ENCODE peak calls at places on chromosomes 16 and 17, in ten cellular contexts. O, R, F, Y, I, G, L, H, V and P are unnamed samples.

GRCh38 chr16:50593410-50594139 is 45.4 kb downstream of the NKD1 start:
- DNase-seq in O (peak), R (no peak), F (no peak), Y (peak), I (no peak), G (no peak), L (no peak), H (no peak), V (no peak), P (no peak)

GRCh38 chr16:17328971-17329370 is 141.8 kb downstream of the XYLT1 start:
- DNase-seq in O (peak), R (no peak), F (no peak), Y (no peak), I (peak), G (no peak), L (no peak), H (no peak), V (no peak), P (no peak)

GRCh38 chr16:71929048-71929447 is 33.7 kb downstream of the IST1 start:
- DNase-seq in O (peak), R (no peak), F (no peak), Y (peak), I (no peak), G (no peak), L (no peak), H (no peak), V (peak), P (no peak)

GRCh38 chr16:27346818-27347217 is 33.0 kb downstream of the IL4R start:
- DNase-seq in O (no peak), R (no peak), F (no peak), Y (no peak), I (no peak), G (no peak), L (no peak), H (no peak), V (no peak), P (no peak)

GRCh38 chr16:46743232-46743719 is 4.9 kb downstream of the MYLK3 start:
- DNase-seq in O (peak), R (peak), F (peak), Y (peak), I (no peak), G (no peak), L (no peak), H (no peak), V (peak), P (peak)

GRCh38 chr16:56747486-56748045 is 17.6 kb downstream of the NUP93 start:
- DNase-seq in O (no peak), R (no peak), F (no peak), Y (peak), I (no peak), G (no peak), L (no peak), H (no peak), V (no peak), P (no peak)

GRCh38 chr17:2283302-2283701 is 20.3 kb downstream of the SMG6 start:
- DNase-seq in O (peak), R (no peak), F (no peak), Y (no peak), I (no peak), G (no peak), L (no peak), H (no peak), V (no peak), P (no peak)

GRCh38 chr17:27244481-27245223 is 49.3 kb upstream of the WSB1 start:
- DNase-seq in O (peak), R (no peak), F (no peak), Y (no peak), I (peak), G (peak), L (peak), H (no peak), V (peak), P (no peak)

GRCh38 chr17:28528329-28529011 is 22.3 kb downstream of the FOXN1 start:
- DNase-seq in O (no peak), R (no peak), F (no peak), Y (no peak), I (no peak), G (no peak), L (no peak), H (no peak), V (no peak), P (no peak)

GRCh38 chr17:17269926-17270773 is 10.9 kb downstream of the COPS3 start:
- DNase-seq in O (peak), R (no peak), F (no peak), Y (no peak), I (no peak), G (no peak), L (no peak), H (no peak), V (no peak), P (no peak)

GRCh38 chr17:66541461-66542182 is 239.2 kb downstream of the PRKCA start:
- DNase-seq in O (no peak), R (no peak), F (no peak), Y (no peak), I (no peak), G (no peak), L (no peak), H (no peak), V (peak), P (peak)

GRCh38 chr17:69048634-69049033 is 12.1 kb downstream of the ABCA9 start:
- DNase-seq in O (no peak), R (no peak), F (no peak), Y (no peak), I (no peak), G (no peak), L (no peak), H (no peak), V (no peak), P (no peak)

GRCh38 chr17:2594657-2595085 is 1.2 kb downstream of the PAFAH1B1 start:
- DNase-seq in O (no peak), R (no peak), F (no peak), Y (peak), I (no peak), G (no peak), L (no peak), H (no peak), V (no peak), P (no peak)

GRCh38 chr16:79334127-79334526 is 266.4 kb downstream of the MAF start:
- DNase-seq in O (no peak), R (no peak), F (no peak), Y (peak), I (no peak), G (no peak), L (no peak), H (no peak), V (no peak), P (no peak)

GRCh38 chr17:19714542-19715411 is 1.6 kb downstream of the SLC47A2 start:
- DNase-seq in O (no peak), R (no peak), F (no peak), Y (no peak), I (no peak), G (no peak), L (no peak), H (no peak), V (no peak), P (no peak)

GRCh38 chr17:35312790-35313711 is 60.4 kb downstream of the SLFN11 start:
- DNase-seq in O (peak), R (peak), F (no peak), Y (peak), I (peak), G (peak), L (peak), H (peak), V (peak), P (peak)

GRCh38 chr17:44540246-44541084 is 16.8 kb upstream of the FZD2 start:
- DNase-seq in O (no peak), R (no peak), F (no peak), Y (no peak), I (no peak), G (no peak), L (no peak), H (no peak), V (no peak), P (no peak)

GRCh38 chr16:70290949-70291519 is 1.7 kb upstream of the AARS1 start:
- DNase-seq in O (no peak), R (no peak), F (no peak), Y (no peak), I (no peak), G (no peak), L (no peak), H (no peak), V (no peak), P (no peak)

GRCh38 chr16:65867276-65867990 is 499.1 kb upstream of the CDH5 start:
- DNase-seq in O (no peak), R (no peak), F (no peak), Y (no peak), I (no peak), G (no peak), L (no peak), H (no peak), V (no peak), P (no peak)

GRCh38 chr17:74760404-74761105 is 12.1 kb downstream of the NHERF1 start:
- DNase-seq in O (no peak), R (no peak), F (no peak), Y (peak), I (peak), G (no peak), L (no peak), H (no peak), V (no peak), P (no peak)

GRCh38 chr17:27456681-27457404 is 595 bp downstream of the KSR1 start:
- DNase-seq in O (no peak), R (peak), F (no peak), Y (no peak), I (peak), G (no peak), L (peak), H (no peak), V (no peak), P (no peak)

GRCh38 chr17:69760562-69760961 is 314.5 kb upstream of the KCNJ16 start:
- DNase-seq in O (peak), R (no peak), F (no peak), Y (no peak), I (no peak), G (no peak), L (no peak), H (no peak), V (no peak), P (no peak)

GRCh38 chr17:50079334-50080095 is 15.6 kb upstream of the PDK2 start:
- DNase-seq in O (peak), R (no peak), F (no peak), Y (no peak), I (no peak), G (peak), L (no peak), H (no peak), V (peak), P (no peak)

GRCh38 chr16:29790183-29790948 is at the start of gene KIF22:
- DNase-seq in O (peak), R (peak), F (peak), Y (peak), I (peak), G (peak), L (peak), H (peak), V (peak), P (peak)

GRCh38 chr16:79001156-79001997 is 599.2 kb downstream of the MAF start:
- DNase-seq in O (no peak), R (no peak), F (no peak), Y (peak), I (no peak), G (no peak), L (no peak), H (no peak), V (no peak), P (no peak)

GRCh38 chr16:69253796-69254426 is 57.2 kb upstream of the VPS4A start:
- DNase-seq in O (peak), R (no peak), F (no peak), Y (no peak), I (peak), G (peak), L (no peak), H (no peak), V (peak), P (no peak)

GRCh38 chr17:28057731-28058246 is 15.3 kb downstream of the NLK start:
- DNase-seq in O (peak), R (peak), F (no peak), Y (no peak), I (no peak), G (no peak), L (no peak), H (no peak), V (peak), P (peak)

GRCh38 chr17:352421-353212 is at the start of gene RPH3AL:
- DNase-seq in O (no peak), R (no peak), F (peak), Y (peak), I (peak), G (peak), L (peak), H (no peak), V (no peak), P (no peak)

GRCh38 chr16:83952587-83952939 is 477 bp upstream of the OSGIN1 start:
- DNase-seq in O (peak), R (no peak), F (no peak), Y (no peak), I (peak), G (peak), L (no peak), H (no peak), V (no peak), P (no peak)

GRCh38 chr17:47694018-47694817 is at the start of gene TBKBP1:
- DNase-seq in O (no peak), R (peak), F (peak), Y (peak), I (no peak), G (no peak), L (peak), H (peak), V (no peak), P (peak)

GRCh38 chr16:81752225-81752875 is 26.7 kb upstream of the PLCG2 start:
- DNase-seq in O (no peak), R (peak), F (no peak), Y (no peak), I (no peak), G (peak), L (peak), H (no peak), V (no peak), P (peak)

GRCh38 chr16:69073181-69073669 is 32.2 kb upstream of the HAS3 start:
- DNase-seq in O (peak), R (no peak), F (no peak), Y (no peak), I (no peak), G (no peak), L (peak), H (no peak), V (peak), P (no peak)

DNA sequence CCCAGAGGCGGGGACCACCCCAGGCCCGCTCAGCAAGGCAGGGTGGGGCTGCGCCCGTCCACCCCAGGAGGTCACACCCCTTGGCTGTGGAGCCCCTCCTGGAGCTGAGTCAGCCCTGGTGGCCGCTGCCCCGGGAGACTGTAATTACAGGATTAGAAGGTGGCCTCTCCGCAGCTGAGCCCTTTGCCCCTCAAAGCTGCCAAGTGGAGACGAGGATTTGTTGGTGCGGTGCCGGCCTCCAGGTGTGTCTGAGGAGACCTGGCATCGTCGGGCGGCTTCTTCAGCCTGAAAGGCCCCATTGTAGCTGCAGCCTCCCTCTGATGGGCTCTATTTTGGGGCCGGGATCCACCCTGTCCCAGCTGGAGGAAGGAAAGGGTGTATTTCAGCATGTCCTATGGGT is 22.7 kb upstream of the SPNS2 start:
- DNase-seq in O (no peak), R (no peak), F (no peak), Y (no peak), I (no peak), G (no peak), L (peak), H (no peak), V (no peak), P (no peak)
- TF ChIP-seq CTCF in O (no peak), R (no peak), F (no peak), Y (no peak), I (no peak), G (no peak), L (no peak), H (no peak), V (no peak), P (no peak)

GRCh38 chr17:60392042-60392844 is at the start of gene USP32:
- DNase-seq in O (peak), R (peak), F (peak), Y (peak), I (peak), G (peak), L (peak), H (peak), V (peak), P (peak)
- TF ChIP-seq CTCF in O (no peak), R (peak), F (peak), Y (peak), I (peak), G (peak), L (no peak), H (peak), V (peak), P (no peak)

DNA sequence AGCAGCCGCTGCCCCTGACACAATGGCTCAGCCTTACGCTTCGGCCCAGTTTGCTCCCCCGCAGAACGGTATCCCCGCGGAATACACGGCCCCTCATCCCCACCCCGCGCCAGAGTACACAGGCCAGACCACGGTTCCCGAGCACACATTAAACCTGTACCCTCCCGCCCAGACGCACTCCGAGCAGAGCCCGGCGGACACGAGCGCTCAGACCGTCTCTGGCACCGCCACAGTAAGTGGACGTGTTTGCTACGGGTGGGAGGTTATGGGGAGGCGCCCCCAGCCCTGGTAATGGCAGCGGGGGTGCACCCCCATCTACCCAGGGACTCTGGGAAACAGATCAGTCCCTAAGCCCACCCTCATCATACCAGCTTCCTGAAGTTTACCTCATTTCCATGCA is 185.5 kb downstream of the RBFOX1 start:
- DNase-seq in O (no peak), R (no peak), F (no peak), Y (no peak), I (no peak), G (no peak), L (peak), H (no peak), V (no peak), P (no peak)
- TF ChIP-seq CTCF in O (no peak), R (no peak), F (no peak), Y (no peak), I (no peak), G (no peak), L (no peak), H (no peak), V (no peak), P (no peak)

DNA sequence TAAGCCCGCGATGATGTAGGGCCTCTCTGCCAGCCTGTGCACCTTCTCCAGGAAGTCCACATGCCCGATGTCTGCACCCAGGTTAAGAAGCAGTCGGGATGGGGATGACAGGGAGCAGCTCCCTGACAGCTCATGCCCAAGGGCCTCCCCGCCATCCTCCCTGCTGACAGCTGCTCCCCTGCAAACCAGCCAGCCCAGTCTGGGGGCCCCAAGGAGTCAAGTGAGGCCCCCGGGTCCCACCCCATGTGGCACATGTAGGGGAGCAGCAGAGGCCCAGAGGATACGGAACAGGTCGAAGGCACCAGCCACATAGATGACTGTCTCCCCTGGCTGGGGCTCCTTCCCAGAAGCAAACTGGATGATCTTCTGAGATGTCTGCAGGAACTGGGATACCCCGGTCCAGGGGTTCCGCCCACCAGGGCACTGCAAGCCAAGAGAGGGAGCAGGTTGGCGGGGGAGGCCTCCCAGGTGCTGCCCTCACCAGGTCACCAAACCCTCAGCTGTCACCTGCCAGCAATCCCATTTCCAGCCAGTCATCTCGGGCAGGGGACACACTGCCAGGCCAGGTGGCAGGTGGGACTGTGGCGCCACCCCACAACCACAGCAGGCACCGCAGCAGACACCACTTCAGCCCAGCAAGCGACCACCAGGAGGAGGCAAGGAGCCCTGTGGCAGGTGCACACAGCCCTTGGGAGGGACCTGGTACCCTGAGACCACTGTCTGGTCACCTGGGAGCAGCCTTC is 4.6 kb downstream of the PCYT2 start:
- DNase-seq in O (no peak), R (no peak), F (no peak), Y (no peak), I (no peak), G (no peak), L (no peak), H (no peak), V (no peak), P (no peak)
- TF ChIP-seq CTCF in O (no peak), R (no peak), F (no peak), Y (no peak), I (no peak), G (no peak), L (no peak), H (no peak), V (peak), P (no peak)

GRCh38 chr16:87391324-87391949 is 699 bp upstream of the MAP1LC3B start:
- DNase-seq in O (peak), R (no peak), F (peak), Y (peak), I (no peak), G (peak), L (peak), H (no peak), V (no peak), P (no peak)

GRCh38 chr16:87391950-87392822 is at the start of gene MAP1LC3B:
- DNase-seq in O (peak), R (peak), F (peak), Y (peak), I (peak), G (peak), L (peak), H (peak), V (peak), P (peak)

GRCh38 chr16:87395181-87395842 is 3.2 kb downstream of the MAP1LC3B start:
- DNase-seq in O (no peak), R (no peak), F (peak), Y (no peak), I (no peak), G (no peak), L (no peak), H (no peak), V (no peak), P (no peak)

GRCh38 chr16:87393680-87394055 is 1.5 kb downstream of the MAP1LC3B start:
- DNase-seq in O (no peak), R (no peak), F (peak), Y (no peak), I (no peak), G (no peak), L (no peak), H (no peak), V (no peak), P (no peak)

DNA sequence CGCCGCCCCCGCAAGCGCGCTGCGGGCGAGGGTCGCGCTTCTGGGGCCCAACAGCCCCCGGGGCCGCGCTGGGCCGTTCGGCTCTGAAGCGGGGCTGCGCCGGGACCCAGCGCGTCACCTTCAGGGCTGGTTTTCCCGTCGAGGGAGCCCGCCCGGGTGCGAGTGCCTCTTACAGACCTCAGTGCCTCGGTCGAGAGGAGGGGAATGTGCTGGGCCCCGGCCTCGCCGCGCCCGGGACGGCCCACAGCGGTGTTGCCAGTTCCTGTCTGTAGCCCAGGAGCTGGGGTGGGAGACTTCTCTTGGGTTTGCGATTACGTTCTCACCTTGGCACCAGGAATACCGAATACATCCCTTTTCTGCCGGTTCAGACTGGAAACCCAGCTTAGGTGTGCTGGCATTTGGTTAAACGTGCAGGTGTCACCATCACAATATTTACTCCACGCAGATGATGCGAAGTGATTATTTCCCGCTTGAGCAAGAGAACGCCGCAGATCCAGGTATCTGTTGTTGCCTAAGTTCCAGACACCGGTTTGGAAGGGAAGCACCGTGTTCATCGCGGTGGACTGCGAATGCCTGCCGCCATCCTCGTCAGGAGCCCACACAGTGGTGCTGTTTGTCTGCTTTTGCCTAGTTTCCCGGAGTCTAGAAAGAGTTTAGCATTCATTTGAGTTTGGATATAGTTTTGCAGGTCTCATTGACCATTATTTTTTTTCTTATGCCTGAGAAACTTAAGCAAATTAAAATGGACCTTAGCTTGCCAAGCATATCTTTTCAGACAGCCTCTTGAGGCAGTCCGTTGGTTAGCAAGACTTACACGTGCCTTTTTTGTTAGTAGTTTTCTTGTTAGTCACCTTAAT is 915 bp downstream of the MAP1LC3B start:
- DNase-seq in O (peak), R (no peak), F (peak), Y (peak), I (no peak), G (peak), L (peak), H (no peak), V (peak), P (peak)
- TF ChIP-seq CTCF in O (peak), R (peak), F (no peak), Y (peak), I (peak), G (no peak), L (peak), H (no peak), V (no peak), P (no peak)